ENCODE peak calls at places on chromosomes 6 and 20, in nine cellular contexts. I is AG04449; Z is AML-193; V is GM13977; X is midbrain; U is posterior cingulate gyrus; Y is IMR-90; O is EL; G is stimulated activated CD4-positive, alpha-beta T cell treated with anti-CD3 and anti-CD28 coated beads, Interleukin-4, amount 100 ng/mL, for 48 hours. W is an unnamed sample.
A peak's percentile ranks its signal among the peaks of the same experiment; 100 is the strongest.

GRCh38 chr20:37642246-37642645 is 51.6 kb upstream of the CTNNBL1 start:
- DNase-seq in I (no peak), Z (no peak), V (no peak), X (no peak), U (no peak), Y (no peak), O (no peak), G (no peak), W (no peak)

GRCh38 chr20:49366687-49367086 is 88.8 kb upstream of the ZNFX1 start:
- DNase-seq in I (no peak), Z (no peak), V (no peak), X (no peak), U (no peak), Y (no peak), O (no peak), G (no peak), W (no peak)

GRCh38 chr6:97085772-97086171 is 161.2 kb downstream of the KLHL32 start:
- DNase-seq in I (peak; percentile 5), Z (no peak), V (no peak), X (no peak), U (no peak), Y (peak; percentile 19), O (peak; percentile 35), G (no peak), W (no peak)

GRCh38 chr6:71733970-71734899 is 152.1 kb upstream of the RIMS1 start:
- DNase-seq in I (peak; percentile 36), Z (no peak), V (no peak), X (no peak), U (no peak), Y (peak; percentile 4), O (no peak), G (no peak), W (no peak)

GRCh38 chr6:106339334-106340029 is 13.9 kb upstream of the ATG5 start:
- DNase-seq in I (peak; percentile 24), Z (peak; percentile 91), V (peak; percentile 56), X (peak; percentile 72), U (peak; percentile 46), Y (peak; percentile 70), O (peak; percentile 84), G (peak; percentile 3), W (no peak)

GRCh38 chr6:14254505-14254904 is 136.9 kb downstream of the CD83 start:
- DNase-seq in I (no peak), Z (no peak), V (peak; percentile 61), X (no peak), U (no peak), Y (no peak), O (no peak), G (no peak), W (no peak)

GRCh38 chr20:50691585-50692552 is 527 bp upstream of the RIPOR3 start:
- DNase-seq in I (no peak), Z (no peak), V (no peak), X (no peak), U (peak; percentile 17), Y (peak; percentile 69), O (peak; percentile 35), G (no peak), W (no peak)

GRCh38 chr6:52389626-52390360 is 27.8 kb downstream of the PAQR8 start:
- DNase-seq in I (no peak), Z (peak; percentile 63), V (peak; percentile 61), X (peak; percentile 44), U (peak; percentile 55), Y (peak; percentile 50), O (peak; percentile 71), G (peak; percentile 27), W (peak; percentile 59)

GRCh38 chr6:15623282-15624116 is 39.3 kb downstream of the DTNBP1 start:
- DNase-seq in I (no peak), Z (peak; percentile 72), V (peak; percentile 15), X (peak; percentile 44), U (no peak), Y (peak; percentile 43), O (no peak), G (no peak), W (no peak)

GRCh38 chr6:35725721-35726438 is 11.0 kb upstream of the ARMC12 start:
- DNase-seq in I (no peak), Z (peak; percentile 57), V (no peak), X (peak; percentile 40), U (peak; percentile 38), Y (no peak), O (no peak), G (no peak), W (peak; percentile 88)

GRCh38 chr6:161413361-161413771 is 139.5 kb upstream of the AGPAT4 start:
- DNase-seq in I (no peak), Z (no peak), V (no peak), X (no peak), U (no peak), Y (no peak), O (no peak), G (no peak), W (no peak)

GRCh38 chr20:4443016-4443415 is 278.7 kb upstream of the PRND start:
- DNase-seq in I (no peak), Z (no peak), V (no peak), X (no peak), U (no peak), Y (no peak), O (no peak), G (no peak), W (no peak)

GRCh38 chr6:20678831-20679352 is 144.6 kb downstream of the CDKAL1 start:
- DNase-seq in I (no peak), Z (no peak), V (no peak), X (no peak), U (no peak), Y (peak; percentile 12), O (no peak), G (no peak), W (no peak)

GRCh38 chr20:38395165-38395564 is 40.0 kb downstream of the SNHG17 start:
- DNase-seq in I (no peak), Z (no peak), V (no peak), X (no peak), U (no peak), Y (no peak), O (peak; percentile 30), G (no peak), W (no peak)

GRCh38 chr6:15451738-15452137 is 205.9 kb downstream of the JARID2 start:
- DNase-seq in I (no peak), Z (no peak), V (no peak), X (no peak), U (no peak), Y (no peak), O (no peak), G (no peak), W (no peak)

GRCh38 chr20:37096415-37097039 is 730 bp upstream of the RBL1 start:
- DNase-seq in I (no peak), Z (no peak), V (no peak), X (peak; percentile 17), U (no peak), Y (no peak), O (no peak), G (no peak), W (no peak)

GRCh38 chr6:10585232-10585887 is 64.2 kb downstream of the GCNT2 start:
- DNase-seq in I (no peak), Z (no peak), V (no peak), X (no peak), U (no peak), Y (no peak), O (peak; percentile 33), G (no peak), W (no peak)

GRCh38 chr20:62804632-62805364 is at the start of gene OGFR:
- DNase-seq in I (no peak), Z (no peak), V (peak; percentile 96), X (peak; percentile 63), U (peak; percentile 64), Y (peak; percentile 38), O (peak; percentile 64), G (peak; percentile 53), W (no peak)

GRCh38 chr20:61512475-61512874 is 260.4 kb downstream of the CDH4 start:
- DNase-seq in I (no peak), Z (no peak), V (no peak), X (no peak), U (no peak), Y (no peak), O (no peak), G (no peak), W (no peak)

GRCh38 chr6:88048556-88048955 is 915 bp downstream of the SPACA1 start:
- DNase-seq in I (no peak), Z (no peak), V (no peak), X (no peak), U (no peak), Y (no peak), O (no peak), G (no peak), W (no peak)

GRCh38 chr6:36794704-36795065 is 44.6 kb downstream of the CPNE5 start:
- DNase-seq in I (no peak), Z (no peak), V (no peak), X (no peak), U (no peak), Y (no peak), O (no peak), G (no peak), W (no peak)

GRCh38 chr6:35082733-35083403 is 58.3 kb downstream of the TCP11 start:
- DNase-seq in I (no peak), Z (no peak), V (no peak), X (no peak), U (no peak), Y (no peak), O (no peak), G (no peak), W (no peak)

GRCh38 chr6:150408842-150409241 is 40.0 kb downstream of the IYD start:
- DNase-seq in I (no peak), Z (no peak), V (no peak), X (no peak), U (no peak), Y (no peak), O (no peak), G (no peak), W (no peak)

GRCh38 chr20:41329435-41330342 is 10.9 kb upstream of the LPIN3 start:
- DNase-seq in I (peak; percentile 98), Z (peak; percentile 83), V (peak; percentile 62), X (no peak), U (no peak), Y (peak; percentile 99), O (peak; percentile 100), G (peak; percentile 42), W (peak; percentile 93)

GRCh38 chr20:44021900-44022299 is 107.2 kb downstream of the TOX2 start:
- DNase-seq in I (no peak), Z (no peak), V (no peak), X (no peak), U (no peak), Y (no peak), O (no peak), G (no peak), W (peak; percentile 21)

GRCh38 chr6:157528931-157529653 is 148.1 kb downstream of the ZDHHC14 start:
- DNase-seq in I (no peak), Z (peak; percentile 16), V (no peak), X (no peak), U (no peak), Y (no peak), O (no peak), G (no peak), W (no peak)

GRCh38 chr6:33758807-33759206 is 12.1 kb upstream of the IP6K3 start:
- DNase-seq in I (no peak), Z (no peak), V (no peak), X (no peak), U (no peak), Y (peak; percentile 53), O (no peak), G (no peak), W (no peak)

GRCh38 chr6:168181316-168181715 is 102.3 kb upstream of the FRMD1 start:
- DNase-seq in I (no peak), Z (no peak), V (no peak), X (no peak), U (no peak), Y (no peak), O (no peak), G (no peak), W (no peak)

W was measured in right atrium auricular region.